ENCODE peak calls at places on chromosomes 7 and 10, in five cellular contexts. Y is stomach, U is esophagus squamous epithelium, Q is H1, L is mesendoderm. I is an unnamed sample. For H3K4me1, the result is how much of the 10 kb centered on the place peaks cover.

GRCh38 chr10:63866747-63867140 is 345.5 kb downstream of the REEP3 start:
- DNase-seq in Y (no peak), U (no peak), Q (no peak), L (peak), I (no peak)

GRCh38 chr7:124073325-124073676 is 40.4 kb upstream of the TMEM229A start:
- DNase-seq in Y (no peak), U (no peak), Q (no peak), L (no peak), I (no peak)

GRCh38 chr10:96073722-96074121 is 30.3 kb downstream of the CCNJ start:
- DNase-seq in Y (no peak), U (no peak), Q (no peak), L (no peak), I (no peak)

GRCh38 chr7:69756235-69756634 is 158.0 kb downstream of the AUTS2 start:
- DNase-seq in Y (no peak), U (no peak), Q (no peak), L (peak), I (no peak)

GRCh38 chr7:5692112-5692844 is 89.2 kb downstream of the RNF216 start:
- DNase-seq in Y (peak), U (no peak), Q (no peak), L (no peak), I (peak)

GRCh38 chr7:55017841-55018240 is 976 bp upstream of the EGFR start:
- DNase-seq in Y (no peak), U (no peak), Q (no peak), L (no peak), I (no peak)

GRCh38 chr10:71968553-71969474 is 4.6 kb downstream of the CHST3 start:
- DNase-seq in Y (no peak), U (no peak), Q (no peak), L (peak), I (no peak)

GRCh38 chr10:86642499-86642898 is 11.8 kb upstream of the OPN4 start:
- DNase-seq in Y (no peak), U (no peak), Q (no peak), L (no peak), I (no peak)

GRCh38 chr10:14958872-14959220 is 342 bp upstream of the MEIG1 start:
- DNase-seq in Y (no peak), U (no peak), Q (no peak), L (no peak), I (no peak)

GRCh38 chr10:66587680-66588050 is 338.2 kb upstream of the LRRTM3 start:
- DNase-seq in Y (no peak), U (no peak), Q (no peak), L (no peak), I (no peak)

GRCh38 chr10:3783313-3783689 is 1.7 kb downstream of the KLF6 start:
- DNase-seq in Y (peak), U (no peak), Q (no peak), L (peak), I (no peak)

GRCh38 chr10:126090911-126091728 is 194.8 kb downstream of the FANK1 start:
- DNase-seq in Y (no peak), U (no peak), Q (no peak), L (no peak), I (no peak)

GRCh38 chr10:22365644-22366565 is 20.6 kb downstream of the SPAG6 start:
- DNase-seq in Y (no peak), U (no peak), Q (no peak), L (no peak), I (no peak)

GRCh38 chr7:20114463-20114862 is 102.7 kb downstream of the MACC1 start:
- DNase-seq in Y (no peak), U (no peak), Q (no peak), L (peak), I (no peak)

GRCh38 chr10:84308481-84309304 is 19.7 kb upstream of the CCSER2 start:
- DNase-seq in Y (peak), U (no peak), Q (no peak), L (no peak), I (no peak)

GRCh38 chr7:17822557-17823173 is 117.6 kb downstream of the SNX13 start:
- DNase-seq in Y (no peak), U (no peak), Q (no peak), L (no peak), I (no peak)

GRCh38 chr10:5975641-5976473 is 1.5 kb downstream of the IL15RA start:
- DNase-seq in Y (peak), U (no peak), Q (no peak), L (peak), I (no peak)

GRCh38 chr7:37369904-37370303 is 78.8 kb downstream of the ELMO1 start:
- DNase-seq in Y (no peak), U (no peak), Q (no peak), L (peak), I (no peak)

GRCh38 chr10:124708246-124708779 is 35.9 kb downstream of the FAM53B start:
- DNase-seq in Y (no peak), U (no peak), Q (no peak), L (no peak), I (no peak)

GRCh38 chr10:124710266-124710881 is 33.8 kb downstream of the FAM53B start:
- DNase-seq in Y (no peak), U (no peak), Q (no peak), L (no peak), I (no peak)

GRCh38 chr10:124707546-124707945 is 36.6 kb downstream of the FAM53B start:
- DNase-seq in Y (no peak), U (no peak), Q (no peak), L (no peak), I (no peak)

GRCh38 chr10:124709862-124710261 is 34.3 kb downstream of the FAM53B start:
- DNase-seq in Y (peak), U (no peak), Q (no peak), L (no peak), I (peak)

DNA sequence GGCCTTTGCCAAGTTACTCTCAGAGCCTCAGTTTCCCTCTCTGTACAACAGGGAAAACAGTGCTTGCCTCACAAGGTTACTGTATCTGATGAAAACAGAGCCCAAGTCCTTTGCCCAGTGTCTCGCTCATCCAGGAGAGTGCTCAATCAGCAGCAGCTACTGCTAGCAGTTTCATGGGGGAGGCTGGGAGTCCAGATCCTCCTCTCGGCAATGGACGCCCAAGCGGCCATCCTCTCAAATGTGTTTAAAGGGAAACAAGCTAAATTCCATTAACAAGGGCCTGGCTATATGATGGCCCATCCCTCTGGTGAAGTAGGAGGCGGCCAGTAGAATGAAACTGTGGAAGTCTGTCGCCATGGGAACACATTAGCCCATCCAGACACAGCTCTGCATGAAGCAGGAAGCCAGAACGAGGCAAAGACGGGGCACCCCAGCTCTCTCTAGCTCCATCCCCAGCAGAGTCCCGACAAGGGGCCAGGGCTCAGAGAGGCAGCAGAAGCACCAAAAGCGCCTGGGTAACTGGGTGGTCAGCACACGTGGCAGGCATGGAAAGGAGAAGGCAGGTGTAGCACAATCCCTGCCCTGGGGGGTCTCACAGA is 35.2 kb downstream of the FAM53B start:
- DNase-seq in Y (no peak), U (no peak), Q (no peak), L (peak), I (no peak)
- H3K4me3 ChIP-seq in Y (no peak), U (no peak), Q (no peak), L (no peak), I (no peak)

GRCh38 chr10:7111089-7111488 is 299.7 kb downstream of the SFMBT2 start:
- DNase-seq in Y (no peak), U (no peak), Q (no peak), L (no peak), I (no peak)
- H3K4me1 ChIP-seq in Y (under half), U (under half), Q (under half), L (under half), I (under half)

GRCh38 chr7:12423995-12424745 is 20.5 kb upstream of the VWDE start:
- DNase-seq in Y (no peak), U (no peak), Q (peak), L (peak), I (no peak)
- H3K4me3 ChIP-seq in Y (no peak), U (no peak), Q (no peak), L (no peak), I (no peak)

DNA sequence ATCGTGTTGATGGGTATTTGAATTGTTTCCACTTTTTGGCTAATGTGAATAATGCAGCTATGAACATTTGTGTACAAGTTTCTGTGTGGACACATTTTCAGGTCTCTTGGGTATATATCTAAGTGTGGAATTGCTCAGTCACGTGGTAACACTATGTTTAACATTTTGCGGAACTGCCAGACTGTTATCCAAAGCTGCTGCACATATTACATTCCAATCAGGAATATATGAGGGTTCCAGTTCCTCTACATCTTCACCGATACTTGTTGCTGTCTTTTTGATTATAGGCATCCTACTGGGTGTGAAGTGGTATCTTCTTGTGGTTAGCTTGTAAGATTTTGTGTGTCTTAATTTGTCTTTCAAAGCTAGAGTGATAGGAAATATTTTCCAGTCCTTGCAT is 6.8 kb downstream of the PTPN12 start:
- DNase-seq in Y (no peak), U (no peak), Q (no peak), L (no peak), I (no peak)
- H3K4me1 ChIP-seq in Y (under half), U (under half), Q (under half), L (under half), I (half or more)

GRCh38 chr7:29192284-29192683 is 2.3 kb upstream of the CHN2 start:
- DNase-seq in Y (no peak), U (no peak), Q (no peak), L (no peak), I (no peak)
- H3K4me3 ChIP-seq in Y (no peak), U (no peak), Q (no peak), L (no peak), I (no peak)